ENCODE peak calls at places on chromosomes 7 and 10, in seven cellular contexts. One of them, this sample, is unnamed.
A peak's percentile ranks its signal among the peaks of the same experiment; 100 is the strongest.

GRCh38 chr7:47663841-47664240 is 81.9 kb upstream of the TNS3 start:
- DNase-seq in H54: no peak
- DNase-seq in gastrocnemius medialis: no peak
- DNase-seq in heart left ventricle: no peak
- DNase-seq in uterus: no peak
- DNase-seq in ovary: no peak
- DNase-seq in IMR-90: no peak
- DNase-seq in this sample: no peak

GRCh38 chr7:105521027-105521730 is 892 bp downstream of the PUS7 start:
- DNase-seq in H54: peak; percentile 52
- DNase-seq in ovary: peak; percentile 42
- DNase-seq in heart left ventricle: peak; percentile 78
- DNase-seq in IMR-90: peak; percentile 50
- DNase-seq in gastrocnemius medialis: peak; percentile 33
- DNase-seq in uterus: peak; percentile 45
- DNase-seq in this sample: peak; percentile 76

GRCh38 chr10:43734716-43735115 is 86.0 kb upstream of the ZNF32 start:
- DNase-seq in uterus: no peak
- DNase-seq in heart left ventricle: no peak
- DNase-seq in IMR-90: peak; percentile 32
- DNase-seq in H54: no peak
- DNase-seq in ovary: no peak
- DNase-seq in gastrocnemius medialis: no peak
- DNase-seq in this sample: no peak

GRCh38 chr10:85993840-85994507 is 372.6 kb downstream of the GRID1 start:
- DNase-seq in IMR-90: no peak
- DNase-seq in H54: no peak
- DNase-seq in ovary: no peak
- DNase-seq in gastrocnemius medialis: no peak
- DNase-seq in uterus: no peak
- DNase-seq in heart left ventricle: no peak
- DNase-seq in this sample: no peak

GRCh38 chr10:132632851-132633684 is 95.5 kb downstream of the INPP5A start:
- DNase-seq in uterus: no peak
- DNase-seq in ovary: no peak
- DNase-seq in H54: peak; percentile 71
- DNase-seq in heart left ventricle: peak; percentile 27
- DNase-seq in IMR-90: peak; percentile 60
- DNase-seq in gastrocnemius medialis: no peak
- DNase-seq in this sample: no peak

GRCh38 chr7:18859331-18859730 is 258.1 kb downstream of the TWIST1 start:
- DNase-seq in heart left ventricle: no peak
- DNase-seq in IMR-90: no peak
- DNase-seq in uterus: no peak
- DNase-seq in ovary: no peak
- DNase-seq in H54: no peak
- DNase-seq in gastrocnemius medialis: no peak
- DNase-seq in this sample: no peak

GRCh38 chr7:6160191-6160623 is 112.2 kb downstream of the CYTH3 start:
- DNase-seq in ovary: peak; percentile 76
- DNase-seq in gastrocnemius medialis: peak; percentile 41
- DNase-seq in heart left ventricle: peak; percentile 78
- DNase-seq in IMR-90: peak; percentile 65
- DNase-seq in uterus: peak; percentile 79
- DNase-seq in H54: peak; percentile 78
- DNase-seq in this sample: peak; percentile 14

GRCh38 chr10:16792675-16793074 is 24.5 kb downstream of the RSU1 start:
- DNase-seq in heart left ventricle: peak; percentile 86
- DNase-seq in IMR-90: peak; percentile 47
- DNase-seq in gastrocnemius medialis: no peak
- DNase-seq in uterus: no peak
- DNase-seq in H54: no peak
- DNase-seq in ovary: no peak
- DNase-seq in this sample: no peak

GRCh38 chr10:69498711-69499471 is 47.6 kb downstream of the TSPAN15 start:
- DNase-seq in gastrocnemius medialis: peak; percentile 81
- DNase-seq in IMR-90: no peak
- DNase-seq in heart left ventricle: peak; percentile 10
- DNase-seq in H54: peak; percentile 66
- DNase-seq in uterus: peak; percentile 25
- DNase-seq in ovary: no peak
- DNase-seq in this sample: no peak

GRCh38 chr7:33873981-33874750 is 31.2 kb upstream of the BMPER start:
- DNase-seq in uterus: no peak
- DNase-seq in ovary: no peak
- DNase-seq in heart left ventricle: no peak
- DNase-seq in IMR-90: peak; percentile 81
- DNase-seq in H54: peak; percentile 49
- DNase-seq in gastrocnemius medialis: no peak
- DNase-seq in this sample: no peak

GRCh38 chr7:92705831-92706230 is 115.6 kb upstream of the FAM133B start:
- DNase-seq in uterus: no peak
- DNase-seq in H54: no peak
- DNase-seq in heart left ventricle: no peak
- DNase-seq in ovary: no peak
- DNase-seq in gastrocnemius medialis: no peak
- DNase-seq in IMR-90: no peak
- DNase-seq in this sample: no peak

GRCh38 chr10:47457826-47458225 is 26.1 kb downstream of the ANXA8 start:
- DNase-seq in ovary: no peak
- DNase-seq in IMR-90: no peak
- DNase-seq in H54: no peak
- DNase-seq in gastrocnemius medialis: no peak
- DNase-seq in heart left ventricle: no peak
- DNase-seq in uterus: no peak
- DNase-seq in this sample: no peak

GRCh38 chr7:36784991-36785940 is 61.0 kb upstream of the AOAH start:
- DNase-seq in H54: no peak
- DNase-seq in heart left ventricle: peak; percentile 62
- DNase-seq in gastrocnemius medialis: peak; percentile 19
- DNase-seq in uterus: peak; percentile 37
- DNase-seq in ovary: no peak
- DNase-seq in IMR-90: no peak
- DNase-seq in this sample: no peak

GRCh38 chr10:22714524-22715289 is at the start of gene PIP4K2A:
- DNase-seq in IMR-90: peak; percentile 67
- DNase-seq in ovary: peak; percentile 52
- DNase-seq in H54: peak; percentile 76
- DNase-seq in heart left ventricle: peak; percentile 85
- DNase-seq in gastrocnemius medialis: peak; percentile 16
- DNase-seq in uterus: peak; percentile 51
- DNase-seq in this sample: peak; percentile 93

GRCh38 chr7:158613481-158613880 is 25.9 kb upstream of the PTPRN2 start:
- DNase-seq in heart left ventricle: no peak
- DNase-seq in gastrocnemius medialis: no peak
- DNase-seq in H54: no peak
- DNase-seq in uterus: no peak
- DNase-seq in ovary: no peak
- DNase-seq in IMR-90: no peak
- DNase-seq in this sample: peak; percentile 12

GRCh38 chr10:6576326-6576725 is 3.8 kb downstream of the PRKCQ start:
- DNase-seq in H54: no peak
- DNase-seq in ovary: no peak
- DNase-seq in IMR-90: no peak
- DNase-seq in heart left ventricle: no peak
- DNase-seq in gastrocnemius medialis: no peak
- DNase-seq in uterus: no peak
- DNase-seq in this sample: no peak

GRCh38 chr7:155804897-155805825 is 7.1 kb downstream of the SHH start:
- DNase-seq in IMR-90: peak; percentile 65
- DNase-seq in uterus: no peak
- DNase-seq in heart left ventricle: peak; percentile 50
- DNase-seq in ovary: no peak
- DNase-seq in gastrocnemius medialis: no peak
- DNase-seq in H54: no peak
- DNase-seq in this sample: peak; percentile 65

GRCh38 chr7:100900978-100901377 is 5.3 kb upstream of the ACHE start:
- DNase-seq in IMR-90: no peak
- DNase-seq in ovary: no peak
- DNase-seq in gastrocnemius medialis: no peak
- DNase-seq in H54: no peak
- DNase-seq in uterus: no peak
- DNase-seq in heart left ventricle: no peak
- DNase-seq in this sample: no peak

GRCh38 chr7:38893061-38893460 is 15.9 kb downstream of the VPS41 start:
- DNase-seq in heart left ventricle: no peak
- DNase-seq in H54: peak; percentile 40
- DNase-seq in uterus: no peak
- DNase-seq in gastrocnemius medialis: no peak
- DNase-seq in ovary: no peak
- DNase-seq in IMR-90: peak; percentile 62
- DNase-seq in this sample: no peak

GRCh38 chr10:3433988-3434387 is 261.4 kb upstream of the PITRM1 start:
- DNase-seq in ovary: no peak
- DNase-seq in heart left ventricle: no peak
- DNase-seq in H54: no peak
- DNase-seq in uterus: no peak
- DNase-seq in gastrocnemius medialis: no peak
- DNase-seq in IMR-90: no peak
- DNase-seq in this sample: no peak

GRCh38 chr7:45599851-45600706 is 25.9 kb downstream of the ADCY1 start:
- DNase-seq in uterus: no peak
- DNase-seq in ovary: no peak
- DNase-seq in IMR-90: no peak
- DNase-seq in gastrocnemius medialis: no peak
- DNase-seq in H54: no peak
- DNase-seq in heart left ventricle: peak; percentile 68
- DNase-seq in this sample: no peak

GRCh38 chr7:112648781-112649180 is 141.4 kb downstream of the TMEM168 start:
- DNase-seq in IMR-90: no peak
- DNase-seq in heart left ventricle: no peak
- DNase-seq in H54: no peak
- DNase-seq in gastrocnemius medialis: no peak
- DNase-seq in ovary: no peak
- DNase-seq in uterus: no peak
- DNase-seq in this sample: no peak

GRCh38 chr7:131625817-131626372 is 69.5 kb upstream of the PODXL start:
- DNase-seq in IMR-90: peak; percentile 91
- DNase-seq in gastrocnemius medialis: no peak
- DNase-seq in heart left ventricle: peak; percentile 70
- DNase-seq in uterus: peak; percentile 59
- DNase-seq in ovary: no peak
- DNase-seq in H54: peak; percentile 92
- DNase-seq in this sample: no peak

GRCh38 chr7:122602800-122603199 is 96.1 kb downstream of the RNF133 start:
- DNase-seq in IMR-90: no peak
- DNase-seq in ovary: no peak
- DNase-seq in uterus: no peak
- DNase-seq in H54: no peak
- DNase-seq in gastrocnemius medialis: no peak
- DNase-seq in heart left ventricle: no peak
- DNase-seq in this sample: no peak

GRCh38 chr10:19231034-19231433 is 182.4 kb downstream of the MALRD1 start:
- DNase-seq in H54: no peak
- DNase-seq in heart left ventricle: no peak
- DNase-seq in uterus: no peak
- DNase-seq in gastrocnemius medialis: no peak
- DNase-seq in IMR-90: no peak
- DNase-seq in ovary: no peak
- DNase-seq in this sample: no peak
- TF ChIP-seq POLR2A in H54: no peak
- TF ChIP-seq POLR2A in heart left ventricle: no peak
- TF ChIP-seq POLR2A in uterus: no peak
- TF ChIP-seq POLR2A in gastrocnemius medialis: no peak
- TF ChIP-seq POLR2A in IMR-90: no peak
- TF ChIP-seq POLR2A in ovary: no peak
- TF ChIP-seq POLR2A in this sample: no peak

DNA sequence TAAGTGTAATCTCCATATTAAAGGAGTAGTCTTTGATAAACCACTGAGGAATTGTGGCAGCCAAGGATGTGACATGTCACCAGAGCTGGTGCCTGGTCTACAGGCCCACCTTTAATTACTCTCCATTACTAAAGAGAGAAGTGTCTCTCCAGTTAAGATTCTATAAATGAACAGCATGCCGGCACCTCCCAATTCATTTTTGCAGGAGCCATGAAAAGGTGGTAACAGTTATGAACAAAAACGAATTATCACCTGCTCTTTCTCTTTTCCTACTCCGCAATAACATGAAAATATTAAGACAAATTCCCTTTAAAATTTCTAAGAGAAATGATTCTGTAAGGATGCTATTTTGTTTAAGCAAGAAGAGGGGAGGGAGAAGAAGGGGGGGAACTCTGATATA is 569.1 kb upstream of the MKI67 start:
- DNase-seq in ovary: no peak
- DNase-seq in IMR-90: no peak
- DNase-seq in gastrocnemius medialis: no peak
- DNase-seq in uterus: no peak
- DNase-seq in H54: no peak
- DNase-seq in heart left ventricle: no peak
- DNase-seq in this sample: no peak
- TF ChIP-seq POLR2A in ovary: no peak
- TF ChIP-seq POLR2A in IMR-90: no peak
- TF ChIP-seq POLR2A in gastrocnemius medialis: no peak
- TF ChIP-seq POLR2A in uterus: no peak
- TF ChIP-seq POLR2A in H54: no peak
- TF ChIP-seq POLR2A in heart left ventricle: no peak
- TF ChIP-seq POLR2A in this sample: no peak

GRCh38 chr7:75842836-75843446 is 29.3 kb upstream of the CCL24 start:
- DNase-seq in gastrocnemius medialis: no peak
- DNase-seq in H54: peak; percentile 28
- DNase-seq in uterus: no peak
- DNase-seq in heart left ventricle: no peak
- DNase-seq in IMR-90: peak; percentile 93
- DNase-seq in ovary: peak; percentile 52
- DNase-seq in this sample: peak; percentile 27
- TF ChIP-seq POLR2A in gastrocnemius medialis: no peak
- TF ChIP-seq POLR2A in H54: no peak
- TF ChIP-seq POLR2A in uterus: no peak
- TF ChIP-seq POLR2A in heart left ventricle: no peak
- TF ChIP-seq POLR2A in IMR-90: no peak
- TF ChIP-seq POLR2A in ovary: no peak
- TF ChIP-seq POLR2A in this sample: peak; percentile 50

DNA sequence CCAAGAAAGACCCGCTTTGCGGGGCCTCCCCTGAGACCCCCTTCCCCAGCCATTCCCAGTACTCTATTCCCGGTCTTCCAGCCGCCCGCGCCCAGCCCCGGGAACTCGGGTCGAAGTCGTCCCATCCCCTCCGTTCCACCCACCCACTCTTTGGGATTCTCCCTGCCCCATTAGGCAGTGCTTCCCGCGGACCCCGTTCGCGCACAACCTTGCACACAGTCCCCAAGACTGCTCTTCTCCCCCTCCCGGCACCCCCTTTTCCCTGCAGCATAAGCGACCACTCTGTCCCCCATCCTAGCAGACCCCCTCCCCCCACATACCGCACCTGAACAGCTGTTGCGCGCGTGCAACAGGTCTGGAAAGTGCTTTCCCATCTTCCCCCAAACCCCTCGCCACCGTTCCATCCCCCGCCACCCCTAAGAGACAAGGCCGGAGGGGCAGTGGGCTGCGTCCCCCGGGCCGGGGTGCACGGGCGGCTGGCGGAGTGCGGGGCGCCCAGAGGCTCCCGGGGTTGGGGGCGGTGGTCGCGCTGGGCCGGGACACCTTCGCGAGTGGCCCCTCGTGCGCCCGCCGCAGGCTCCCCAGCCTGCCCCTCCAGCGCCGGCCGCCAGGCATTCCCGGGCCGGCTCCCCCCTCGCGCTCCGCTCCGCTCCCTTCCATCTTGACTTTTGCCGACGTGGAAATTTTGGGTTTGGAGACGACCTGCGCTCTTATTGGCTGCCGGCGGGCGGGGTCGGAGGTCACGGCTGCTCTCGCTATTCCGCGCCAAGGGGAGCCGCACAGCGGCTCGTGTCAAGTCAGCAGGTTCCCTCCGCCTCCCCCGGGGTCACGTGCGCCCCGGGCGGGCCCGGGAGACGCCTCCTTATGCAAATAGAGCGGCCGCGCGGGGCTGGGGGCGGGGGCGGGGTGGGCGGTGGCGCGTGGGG is 201.2 kb upstream of the NFE2L3 start:
- DNase-seq in gastrocnemius medialis: peak; percentile 82
- DNase-seq in H54: no peak
- DNase-seq in uterus: peak; percentile 90
- DNase-seq in heart left ventricle: peak; percentile 91
- DNase-seq in ovary: peak; percentile 95
- DNase-seq in IMR-90: peak; percentile 4
- DNase-seq in this sample: peak; percentile 94
- TF ChIP-seq POLR2A in gastrocnemius medialis: no peak
- TF ChIP-seq POLR2A in H54: no peak
- TF ChIP-seq POLR2A in uterus: peak; percentile 7
- TF ChIP-seq POLR2A in heart left ventricle: no peak
- TF ChIP-seq POLR2A in ovary: no peak
- TF ChIP-seq POLR2A in IMR-90: no peak
- TF ChIP-seq POLR2A in this sample: no peak

This sample was measured in erythroblast.